ENCODE peak calls at places on chromosomes 4 and X, in nine cellular contexts. W is HL-60, J is GM12878, E is stomach, B is SK-N-SH, G is prostate gland, Z is vagina, T is suprapubic skin, N is K562. D is an unnamed sample.

GRCh38 chrX:53729756-53730155 is 43.2 kb upstream of the HUWE1 start:
- DNase-seq in W (no peak), J (no peak), E (no peak), B (no peak), G (no peak), Z (no peak), T (no peak), N (no peak), D (no peak)

GRCh38 chrX:72280210-72280882 is 3.3 kb upstream of the RPS4X start:
- DNase-seq in W (no peak), J (no peak), E (no peak), B (no peak), G (no peak), Z (no peak), T (no peak), N (peak; percentile 59), D (no peak)

GRCh38 chr4:33914386-33914785 is 2329.9 kb downstream of the ARAP2 start:
- DNase-seq in W (no peak), J (no peak), E (no peak), B (no peak), G (no peak), Z (no peak), T (no peak), N (no peak), D (no peak)

GRCh38 chrX:71492086-71493065 is 40.5 kb upstream of the OGT start:
- DNase-seq in W (peak; percentile 37), J (no peak), E (peak; percentile 50), B (peak; percentile 15), G (peak; percentile 8), Z (no peak), T (peak; percentile 71), N (no peak), D (no peak)

GRCh38 chrX:21749924-21750323 is 8.0 kb downstream of the SMPX start:
- DNase-seq in W (no peak), J (no peak), E (no peak), B (no peak), G (no peak), Z (no peak), T (no peak), N (no peak), D (no peak)

GRCh38 chrX:72705814-72706213 is 8.3 kb downstream of the PHKA1 start:
- DNase-seq in W (no peak), J (no peak), E (no peak), B (no peak), G (no peak), Z (no peak), T (no peak), N (no peak), D (no peak)

GRCh38 chr4:165343353-165344191 is 16.1 kb downstream of the MSMO1 start:
- DNase-seq in W (peak; percentile 35), J (no peak), E (no peak), B (no peak), G (no peak), Z (no peak), T (no peak), N (no peak), D (no peak)

GRCh38 chr4:7524064-7524682 is 89.4 kb upstream of the PSAPL1 start:
- DNase-seq in W (no peak), J (no peak), E (no peak), B (no peak), G (no peak), Z (no peak), T (no peak), N (no peak), D (no peak)

GRCh38 chr4:113979157-113979972 is at the start of gene ARSJ:
- DNase-seq in W (no peak), J (no peak), E (peak; percentile 56), B (peak; percentile 76), G (peak; percentile 62), Z (no peak), T (peak; percentile 66), N (no peak), D (no peak)

GRCh38 chr4:140308366-140309123 is 64.9 kb upstream of the SCOC start:
- DNase-seq in W (no peak), J (no peak), E (no peak), B (no peak), G (peak; percentile 81), Z (peak; percentile 70), T (peak; percentile 66), N (no peak), D (no peak)
- TF ChIP-seq POLR2AphosphoS5 in W (no peak), J (no peak), E (peak; percentile 30), B (no peak), G (peak; percentile 79), Z (peak; percentile 64), T (no peak), N (no peak), D (no peak)

GRCh38 chr4:73715659-73716058 is 24.7 kb upstream of the CXCL8 start:
- DNase-seq in W (no peak), J (no peak), E (no peak), B (no peak), G (no peak), Z (no peak), T (no peak), N (no peak), D (no peak)
- H3K27ac ChIP-seq in W (no peak overlapping the region), J (no peak overlapping the region), E (no peak overlapping the region), B (no peak overlapping the region), G (no peak overlapping the region), Z (no peak overlapping the region), T (no peak overlapping the region), N (no peak overlapping the region), D (no peak overlapping the region)

DNA sequence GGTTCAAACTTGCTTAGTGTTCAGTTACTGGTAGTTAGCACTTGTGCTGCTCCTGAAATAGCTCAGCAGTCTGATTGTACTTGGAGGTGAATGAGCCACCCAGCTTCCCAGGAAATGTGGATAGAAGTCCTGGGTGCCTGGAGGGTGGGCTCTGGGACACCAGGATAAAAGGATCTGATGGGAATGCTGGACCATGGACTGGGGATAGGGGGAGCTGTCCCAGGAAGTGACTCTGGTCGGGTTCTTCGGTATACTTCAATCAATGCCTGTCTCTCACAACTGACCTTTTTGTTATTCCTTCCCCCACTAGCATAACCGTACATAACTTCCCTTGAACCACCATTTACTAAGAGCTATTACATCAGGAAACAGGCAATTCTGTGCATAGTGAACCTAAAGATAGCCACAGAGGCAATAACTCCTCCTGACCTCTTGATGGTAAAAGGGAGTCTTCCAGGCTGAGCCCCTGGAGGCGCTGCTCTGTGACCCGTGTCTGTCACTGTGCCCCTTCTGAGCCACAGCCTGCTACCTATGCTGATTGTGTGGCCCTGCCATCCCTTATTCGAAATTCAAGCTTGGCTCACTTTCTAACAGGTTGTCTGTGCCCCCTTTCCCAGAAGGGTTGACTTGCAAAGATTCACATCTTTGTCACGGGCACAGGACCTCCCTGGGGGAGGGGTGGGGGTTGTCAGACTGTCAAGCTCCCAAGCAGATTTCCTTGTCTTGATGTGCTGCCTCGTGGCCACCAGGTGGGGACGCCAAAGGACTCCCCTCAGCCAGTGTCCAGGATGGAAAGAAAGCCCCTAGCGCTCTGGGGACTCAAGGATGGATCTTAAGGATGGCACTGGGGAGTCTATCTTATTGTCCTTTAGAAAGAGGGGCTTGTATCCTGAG is 24.5 kb upstream of the WDR1 start:
- DNase-seq in W (no peak), J (no peak), E (no peak), B (no peak), G (no peak), Z (no peak), T (no peak), N (peak; percentile 50), D (no peak)
- H3K4me3 ChIP-seq in W (no peak overlapping the region), J (no peak overlapping the region), E (no peak overlapping the region), B (no peak overlapping the region), G (no peak overlapping the region), Z (no peak overlapping the region), T (no peak overlapping the region), N (no peak overlapping the region), D (no peak overlapping the region)

GRCh38 chrX:107935664-107936433 is 46.3 kb downstream of the TEX13B start:
- DNase-seq in W (no peak), J (no peak), E (no peak), B (no peak), G (no peak), Z (no peak), T (no peak), N (no peak), D (no peak)

GRCh38 chrX:107934262-107934661 is 47.9 kb downstream of the TEX13B start:
- DNase-seq in W (no peak), J (no peak), E (no peak), B (no peak), G (no peak), Z (no peak), T (no peak), N (no peak), D (no peak)

GRCh38 chrX:107936434-107936730 is 45.8 kb downstream of the TEX13B start:
- DNase-seq in W (no peak), J (no peak), E (no peak), B (no peak), G (no peak), Z (no peak), T (no peak), N (no peak), D (no peak)

GRCh38 chrX:107935200-107935599 is 47.0 kb downstream of the TEX13B start:
- DNase-seq in W (no peak), J (no peak), E (no peak), B (no peak), G (no peak), Z (no peak), T (no peak), N (no peak), D (no peak)

DNA sequence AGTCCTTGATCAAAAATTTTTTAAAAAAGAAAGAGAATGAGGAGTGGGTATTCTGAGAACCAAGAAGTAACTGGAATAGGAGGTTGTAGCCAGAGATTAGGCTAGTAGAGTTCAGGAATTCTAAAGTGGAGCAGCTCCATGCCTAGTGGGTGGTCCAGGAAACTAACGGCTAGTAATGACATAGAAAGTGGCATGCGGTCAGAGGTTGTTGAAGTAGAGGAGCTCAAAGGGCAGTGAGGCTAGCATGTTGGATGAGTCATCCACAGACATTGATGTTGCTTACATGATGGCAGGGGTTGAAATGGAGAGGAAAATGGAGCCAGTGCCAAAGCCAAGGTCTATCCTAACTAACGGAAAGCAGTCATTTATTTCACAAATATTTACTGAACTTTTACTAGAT is 42.1 kb downstream of the TEX13B start:
- DNase-seq in W (no peak), J (no peak), E (no peak), B (no peak), G (no peak), Z (no peak), T (no peak), N (no peak), D (no peak)
- TF ChIP-seq POLR2AphosphoS5 in W (no peak), J (no peak), E (no peak), B (no peak), G (no peak), Z (no peak), T (no peak), N (no peak), D (no peak)